ENCODE peak calls at places on chromosomes 2 and 18, in ten cellular contexts. G is nephron progenitor cell; O is left colon; X is erythroblast; T is RCC 7860; A is DMS 273 treated with DMSO at 0.1 percent for 48 hours; U is COLO829; Y is neural progenitor cell; E is stimulated activated CD4-positive, alpha-beta T cell treated with anti-CD3 and anti-CD28 coated beads, Interleukin-4, amount 100 ng/mL, for 48 hours; K is SJSA1. R is an unnamed sample.

GRCh38 chr2:188316791-188317423 is 25.2 kb downstream of the GULP1 start:
- DNase-seq in G (no peak), O (no peak), X (no peak), T (no peak), A (no peak), U (no peak), Y (no peak), E (no peak), K (no peak), R (no peak)

GRCh38 chr2:96753661-96754282 is 6.9 kb upstream of the CNNM4 start:
- DNase-seq in G (no peak), O (no peak), X (no peak), T (no peak), A (no peak), U (no peak), Y (no peak), E (no peak), K (no peak), R (no peak)

GRCh38 chr2:168639024-168639423 is 163.4 kb upstream of the NOSTRIN start:
- DNase-seq in G (no peak), O (no peak), X (no peak), T (no peak), A (no peak), U (no peak), Y (no peak), E (no peak), K (no peak), R (no peak)

GRCh38 chr2:205352593-205352992 is 329.7 kb upstream of the NRP2 start:
- DNase-seq in G (no peak), O (no peak), X (no peak), T (no peak), A (no peak), U (no peak), Y (no peak), E (no peak), K (no peak), R (no peak)

GRCh38 chr2:98936133-98936916 is at the start of gene CRACDL:
- DNase-seq in G (peak), O (no peak), X (no peak), T (no peak), A (no peak), U (no peak), Y (peak), E (no peak), K (no peak), R (peak)

GRCh38 chr2:3672861-3673670 is 15.1 kb downstream of the ALLC start:
- DNase-seq in G (no peak), O (no peak), X (no peak), T (no peak), A (no peak), U (no peak), Y (no peak), E (no peak), K (no peak), R (no peak)

GRCh38 chr2:33104052-33104623 is 157.4 kb downstream of the LTBP1 start:
- DNase-seq in G (no peak), O (no peak), X (peak), T (no peak), A (no peak), U (no peak), Y (no peak), E (no peak), K (no peak), R (no peak)

GRCh38 chr2:217824223-217824622 is 178.6 kb downstream of the TNS1 start:
- DNase-seq in G (no peak), O (no peak), X (peak), T (no peak), A (no peak), U (no peak), Y (no peak), E (no peak), K (no peak), R (no peak)

GRCh38 chr2:201280191-201281040 is 20.1 kb downstream of the CASP8 start:
- DNase-seq in G (no peak), O (no peak), X (no peak), T (no peak), A (no peak), U (no peak), Y (no peak), E (no peak), K (no peak), R (no peak)

GRCh38 chr2:233997726-233998125 is 52.8 kb upstream of the SPP2 start:
- DNase-seq in G (no peak), O (no peak), X (no peak), T (no peak), A (no peak), U (no peak), Y (no peak), E (no peak), K (no peak), R (no peak)

GRCh38 chr2:207390302-207391095 is 139.3 kb upstream of the CREB1 start:
- DNase-seq in G (no peak), O (no peak), X (no peak), T (no peak), A (no peak), U (no peak), Y (no peak), E (no peak), K (no peak), R (no peak)

GRCh38 chr2:30222636-30223360 is 8.5 kb upstream of the LBH start:
- DNase-seq in G (no peak), O (no peak), X (no peak), T (no peak), A (no peak), U (no peak), Y (no peak), E (no peak), K (no peak), R (no peak)

GRCh38 chr2:61962095-61962984 is 56.9 kb downstream of the COMMD1 start:
- DNase-seq in G (no peak), O (peak), X (no peak), T (no peak), A (no peak), U (no peak), Y (no peak), E (no peak), K (no peak), R (no peak)

GRCh38 chr18:63368611-63369010 is 1.6 kb upstream of the KDSR start:
- DNase-seq in G (no peak), O (no peak), X (no peak), T (no peak), A (no peak), U (no peak), Y (no peak), E (no peak), K (no peak), R (no peak)

GRCh38 chr2:234204480-234204879 is 154.0 kb downstream of the SPP2 start:
- DNase-seq in G (no peak), O (no peak), X (no peak), T (peak), A (no peak), U (no peak), Y (no peak), E (no peak), K (no peak), R (no peak)

GRCh38 chr2:121030523-121030922 is 254.5 kb downstream of the TFCP2L1 start:
- DNase-seq in G (no peak), O (no peak), X (no peak), T (no peak), A (no peak), U (no peak), Y (no peak), E (no peak), K (no peak), R (no peak)

GRCh38 chr18:2846638-2847340 is at the start of gene EMILIN2:
- DNase-seq in G (peak), O (peak), X (no peak), T (no peak), A (no peak), U (no peak), Y (peak), E (peak), K (peak), R (peak)

GRCh38 chr2:150101947-150102346 is 385.5 kb downstream of the RND3 start:
- DNase-seq in G (no peak), O (no peak), X (no peak), T (no peak), A (no peak), U (no peak), Y (no peak), E (no peak), K (no peak), R (no peak)

GRCh38 chr2:145123606-145124005 is 603.7 kb upstream of the ZEB2 start:
- DNase-seq in G (no peak), O (no peak), X (no peak), T (no peak), A (no peak), U (no peak), Y (no peak), E (no peak), K (no peak), R (no peak)

GRCh38 chr2:83997889-83998288 is 461.2 kb downstream of the SUCLG1 start:
- DNase-seq in G (no peak), O (no peak), X (no peak), T (no peak), A (no peak), U (no peak), Y (no peak), E (no peak), K (no peak), R (no peak)

GRCh38 chr2:70988726-70989648 is 5.7 kb downstream of the TEX261 start:
- DNase-seq in G (no peak), O (no peak), X (no peak), T (no peak), A (no peak), U (no peak), Y (no peak), E (no peak), K (peak), R (no peak)

GRCh38 chr18:58476521-58477210 is 152.2 kb downstream of the ALPK2 start:
- DNase-seq in G (no peak), O (no peak), X (no peak), T (no peak), A (no peak), U (no peak), Y (no peak), E (no peak), K (no peak), R (no peak)

GRCh38 chr18:46630160-46630559 is 26.9 kb downstream of the LOXHD1 start:
- DNase-seq in G (no peak), O (no peak), X (no peak), T (no peak), A (no peak), U (no peak), Y (no peak), E (no peak), K (no peak), R (peak)

GRCh38 chr18:3012306-3012919 is 531 bp downstream of the LPIN2 start:
- DNase-seq in G (peak), O (peak), X (peak), T (no peak), A (no peak), U (no peak), Y (no peak), E (peak), K (no peak), R (peak)

GRCh38 chr2:3183766-3184165 is 193.9 kb downstream of the EIPR1 start:
- DNase-seq in G (no peak), O (no peak), X (no peak), T (no peak), A (no peak), U (no peak), Y (no peak), E (no peak), K (peak), R (no peak)

GRCh38 chr2:18047896-18048657 is 169.6 kb downstream of the KCNS3 start:
- DNase-seq in G (no peak), O (no peak), X (no peak), T (no peak), A (no peak), U (peak), Y (no peak), E (no peak), K (peak), R (no peak)

GRCh38 chr2:42338567-42339190 is 22.3 kb downstream of the COX7A2L start:
- DNase-seq in G (no peak), O (no peak), X (no peak), T (no peak), A (no peak), U (no peak), Y (no peak), E (no peak), K (no peak), R (no peak)

GRCh38 chr2:88458633-88459032 is 6.1 kb upstream of the FOXI3 start:
- DNase-seq in G (no peak), O (no peak), X (no peak), T (no peak), A (no peak), U (no peak), Y (no peak), E (no peak), K (no peak), R (no peak)

GRCh38 chr18:76958692-76959341 is 136.5 kb downstream of the ZNF236 start:
- DNase-seq in G (no peak), O (no peak), X (no peak), T (no peak), A (no peak), U (no peak), Y (no peak), E (no peak), K (no peak), R (no peak)

R was measured in stimulated activated effector memory CD8-positive, alpha-beta T cell treated with anti-CD3 and anti-CD28 coated beads, Interleukin-12 subunit alpha, Interleukin-12 subunit beta, amount 100 ng/mL, for 72 hours.